ENCODE peak calls at places on chromosome 15, in four cellular contexts. Y is K562, K is HCT116, B is H1. J is an unnamed sample.
A peak's percentile ranks its signal among the peaks of the same experiment; 100 is the strongest.

GRCh38 chr15:25054329-25054728 is 99.5 kb downstream of the SNRPN start:
- DNase-seq in Y (no peak), K (no peak), B (no peak), J (no peak)

GRCh38 chr15:95857124-95857757 is 473.3 kb upstream of the NR2F2 start:
- DNase-seq in Y (no peak), K (no peak), B (no peak), J (no peak)

GRCh38 chr15:67559158-67559557 is 16.7 kb downstream of the MAP2K5 start:
- DNase-seq in Y (no peak), K (no peak), B (no peak), J (no peak)

GRCh38 chr15:79769081-79769481 is 127.7 kb downstream of the MTHFS start:
- DNase-seq in Y (no peak), K (peak; percentile 10), B (no peak), J (no peak)

GRCh38 chr15:92822216-92823144 is 77.6 kb upstream of the CHD2 start:
- DNase-seq in Y (no peak), K (no peak), B (no peak), J (no peak)

GRCh38 chr15:82892541-82892940 is 60.0 kb downstream of the HOMER2 start:
- DNase-seq in Y (peak; percentile 37), K (no peak), B (no peak), J (no peak)

GRCh38 chr15:92883643-92884458 is 16.3 kb upstream of the CHD2 start:
- DNase-seq in Y (no peak), K (no peak), B (no peak), J (no peak)

GRCh38 chr15:92958105-92958504 is 58.0 kb downstream of the CHD2 start:
- DNase-seq in Y (no peak), K (no peak), B (no peak), J (no peak)

GRCh38 chr15:89155656-89156055 is 65.7 kb downstream of the RLBP1 start:
- DNase-seq in Y (no peak), K (no peak), B (no peak), J (no peak)

GRCh38 chr15:33292718-33293307 is 18.0 kb upstream of the RYR3 start:
- DNase-seq in Y (peak; percentile 51), K (peak; percentile 51), B (no peak), J (no peak)

GRCh38 chr15:31489801-31490646 is 163.4 kb downstream of the KLF13 start:
- DNase-seq in Y (peak; percentile 60), K (peak; percentile 35), B (no peak), J (no peak)

GRCh38 chr15:82045179-82045891 is 483 bp downstream of the MEX3B start:
- DNase-seq in Y (no peak), K (no peak), B (no peak), J (no peak)

GRCh38 chr15:91193059-91193715 is 93.1 kb downstream of the SV2B start:
- DNase-seq in Y (no peak), K (no peak), B (no peak), J (no peak)

GRCh38 chr15:33547876-33548275 is 237.1 kb downstream of the RYR3 start:
- DNase-seq in Y (peak; percentile 8), K (no peak), B (peak; percentile 57), J (no peak)

GRCh38 chr15:55281517-55282227 is 7.9 kb downstream of the RAB27A start:
- DNase-seq in Y (no peak), K (no peak), B (no peak), J (no peak)

GRCh38 chr15:98927057-98927456 is 80.5 kb downstream of the PGPEP1L start:
- DNase-seq in Y (no peak), K (no peak), B (no peak), J (no peak)

GRCh38 chr15:48925714-48926223 is 38.0 kb downstream of the SHC4 start:
- DNase-seq in Y (peak; percentile 22), K (peak; percentile 91), B (no peak), J (no peak)

GRCh38 chr15:68843425-68844311 is 23.0 kb upstream of the ANP32A start:
- DNase-seq in Y (no peak), K (no peak), B (no peak), J (no peak)

GRCh38 chr15:100169615-100170279 is 172.0 kb downstream of the ADAMTS17 start:
- DNase-seq in Y (no peak), K (no peak), B (no peak), J (no peak)

GRCh38 chr15:58378241-58379085 is 53.3 kb upstream of the LIPC start:
- DNase-seq in Y (no peak), K (no peak), B (no peak), J (no peak)

GRCh38 chr15:94231728-94232086 is 346 bp downstream of the MCTP2 start:
- DNase-seq in Y (no peak), K (no peak), B (peak; percentile 31), J (no peak)

GRCh38 chr15:52785672-52786406 is 4.3 kb downstream of the ONECUT1 start:
- DNase-seq in Y (no peak), K (no peak), B (no peak), J (no peak)

GRCh38 chr15:39828374-39828931 is 45.8 kb upstream of the FSIP1 start:
- DNase-seq in Y (no peak), K (no peak), B (no peak), J (no peak)

GRCh38 chr15:63301088-63301487 is 23.7 kb downstream of the APH1B start:
- DNase-seq in Y (no peak), K (no peak), B (no peak), J (no peak)

GRCh38 chr15:67043939-67044771 is 21.2 kb upstream of the SMAD3 start:
- DNase-seq in Y (no peak), K (no peak), B (no peak), J (no peak)

GRCh38 chr15:78049691-78050440 is 27.6 kb downstream of the TBC1D2B start:
- DNase-seq in Y (no peak), K (no peak), B (no peak), J (peak; percentile 68)

GRCh38 chr15:70200511-70200991 is 102.8 kb upstream of the TLE3 start:
- DNase-seq in Y (no peak), K (no peak), B (no peak), J (no peak)

DNA sequence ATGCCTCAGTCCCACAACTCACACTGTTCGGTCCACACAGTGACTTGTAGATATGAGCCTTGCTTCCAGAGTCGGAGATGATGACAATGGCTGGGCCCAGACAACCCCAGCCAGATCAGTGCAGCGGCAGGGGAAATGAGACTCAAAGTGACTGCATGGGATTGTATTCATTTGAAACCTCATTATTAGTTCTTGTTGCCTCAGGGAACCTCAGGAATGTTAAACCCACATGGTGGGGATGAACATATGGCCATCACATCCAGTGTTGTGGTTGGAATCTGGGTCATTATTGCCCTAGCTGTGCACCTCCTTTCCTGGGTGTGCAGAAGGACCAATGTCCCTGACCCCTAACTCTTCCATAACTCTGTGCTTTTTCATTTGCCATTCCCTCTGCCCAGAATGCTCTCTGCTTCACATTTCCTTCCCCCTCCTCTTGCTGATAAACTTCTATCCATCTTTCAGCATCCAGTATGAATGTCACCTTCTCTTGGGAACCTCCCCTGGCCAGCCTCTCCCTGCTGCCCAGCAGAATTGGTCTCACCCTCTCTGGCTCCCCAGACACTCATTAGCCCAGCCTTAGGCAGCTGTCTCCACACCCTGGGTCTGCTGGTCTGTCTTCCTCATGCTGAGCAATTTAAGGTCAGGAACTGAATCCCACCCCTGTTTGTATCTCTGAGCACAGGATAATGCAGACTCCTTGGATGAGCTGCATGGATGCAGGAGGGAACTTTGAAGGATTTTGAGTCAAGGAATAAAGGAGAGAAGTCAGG is 67.0 kb upstream of the TNFAIP8L3 start:
- DNase-seq in Y (no peak), K (no peak), B (no peak), J (no peak)
- TF ChIP-seq EGR1 in Y (no peak), K (no peak), B (no peak), J (no peak)

GRCh38 chr15:42679285-42680141 is 57.4 kb downstream of the CDAN1 start:
- DNase-seq in Y (no peak), K (no peak), B (no peak), J (no peak)
- TF ChIP-seq EGR1 in Y (no peak), K (no peak), B (no peak), J (no peak)

GRCh38 chr15:65194826-65195541 is 9.8 kb upstream of the CLPX start:
- DNase-seq in Y (no peak), K (no peak), B (no peak), J (no peak)
- TF ChIP-seq EGR1 in Y (no peak), K (no peak), B (no peak), J (no peak)

DNA sequence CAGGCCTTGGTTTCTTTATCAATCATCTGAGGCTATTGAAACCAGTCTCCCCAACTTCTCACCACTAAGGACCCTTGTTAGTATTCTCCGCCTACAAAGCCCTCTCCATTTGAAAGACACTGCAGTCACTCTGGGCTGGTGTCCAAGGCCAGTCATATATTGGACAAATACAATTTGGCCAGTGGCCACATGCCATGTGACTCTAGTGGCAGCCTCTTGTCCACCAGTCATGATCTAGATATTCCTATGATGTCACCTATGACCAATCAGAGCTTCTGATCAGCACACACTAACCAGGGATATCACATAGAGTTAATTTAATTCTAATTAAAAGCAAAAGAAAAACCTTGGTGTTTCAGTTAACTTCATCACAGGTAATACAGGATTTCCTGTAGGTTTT is 68.2 kb downstream of the RAB11A start:
- DNase-seq in Y (no peak), K (no peak), B (no peak), J (no peak)
- TF ChIP-seq EGR1 in Y (no peak), K (no peak), B (no peak), J (no peak)

GRCh38 chr15:56736308-56736707 is 3.0 kb upstream of the ZNF280D start:
- DNase-seq in Y (no peak), K (no peak), B (no peak), J (no peak)
- TF ChIP-seq EGR1 in Y (no peak), K (no peak), B (no peak), J (no peak)

DNA sequence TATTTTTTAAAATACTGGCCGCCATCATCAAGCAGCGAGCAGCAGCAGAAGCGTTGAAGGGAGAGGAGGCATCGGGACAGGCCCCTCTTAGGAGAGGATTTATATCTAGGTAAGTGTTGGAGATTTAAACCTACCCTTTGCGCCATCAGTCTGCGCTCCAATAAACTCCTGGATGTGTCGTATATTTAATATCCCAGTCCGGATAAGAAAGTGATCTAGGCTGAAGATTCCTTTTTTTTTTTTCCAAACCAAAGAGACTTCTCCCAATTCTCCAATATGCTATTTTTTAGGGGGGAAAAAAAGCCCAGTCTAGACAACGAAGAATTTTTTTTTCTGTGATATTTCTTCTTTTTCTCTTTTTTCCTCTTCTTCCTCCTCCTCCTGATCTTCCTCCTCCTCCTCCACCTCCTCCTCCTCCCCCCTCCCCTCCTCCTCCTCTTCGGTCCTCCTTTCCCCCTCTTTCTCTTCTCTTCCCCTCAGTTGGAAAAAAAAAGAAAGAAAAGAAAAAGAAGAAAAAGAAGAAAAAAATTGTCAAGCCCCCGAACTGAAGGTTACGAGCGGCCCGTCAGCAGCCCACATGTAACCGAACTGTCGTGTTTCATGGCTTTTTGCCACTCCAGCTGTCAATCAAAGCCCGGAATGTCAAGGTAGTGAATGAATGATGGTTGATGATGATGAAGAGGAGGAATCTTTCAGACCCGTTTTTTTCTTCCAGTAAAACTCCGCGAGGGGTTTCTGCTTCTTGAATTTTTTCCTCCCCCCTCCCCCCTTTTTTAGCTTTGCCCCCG is 834 bp downstream of the MEIS2 start:
- DNase-seq in Y (peak; percentile 62), K (peak; percentile 16), B (no peak), J (no peak)
- TF ChIP-seq EGR1 in Y (no peak), K (no peak), B (no peak), J (no peak)

GRCh38 chr15:76341366-76342045 is 4.9 kb downstream of the ISL2 start:
- DNase-seq in Y (no peak), K (no peak), B (no peak), J (no peak)
- TF ChIP-seq EGR1 in Y (no peak), K (no peak), B (no peak), J (no peak)